ENCODE peak calls at places on chromosomes 5 and 9, in four cellular contexts. I is tibial nerve, M is K562, T is sigmoid colon. H is an unnamed sample. For H3K4me1, the result is how much of the 10 kb centered on the place peaks cover.

GRCh38 chr9:76996700-76997099 is 22.8 kb upstream of the FOXB2 start:
- DNase-seq in I (no peak), T (peak), M (peak), H (no peak)

GRCh38 chr9:35736201-35736633 is 3.8 kb downstream of the CREB3 start:
- DNase-seq in M (peak), I (peak), T (peak), H (no peak)

GRCh38 chr9:121048175-121048574 is 1.9 kb downstream of the C5 start:
- DNase-seq in M (no peak), T (no peak), I (no peak), H (no peak)

GRCh38 chr9:135500525-135501260 is at the start of gene MRPS2:
- DNase-seq in T (peak), I (peak), M (peak), H (peak)

GRCh38 chr9:128558431-128559310 is 6.3 kb downstream of the SPTAN1 start:
- DNase-seq in M (peak), I (peak), T (peak), H (peak)

GRCh38 chr9:76219555-76220151 is 174.6 kb downstream of the RFK start:
- DNase-seq in T (no peak), I (no peak), M (no peak), H (no peak)

GRCh38 chr5:124060413-124061095 is 548.6 kb downstream of the CSNK1G3 start:
- DNase-seq in M (no peak), T (no peak), I (no peak), H (no peak)

GRCh38 chr5:142013734-142014495 is 1.1 kb upstream of the GNPDA1 start:
- DNase-seq in I (peak), M (peak), T (peak), H (no peak)

GRCh38 chr5:178327931-178328711 is 95.5 kb upstream of the PHYKPL start:
- DNase-seq in I (no peak), M (no peak), T (no peak), H (no peak)

GRCh38 chr5:138065102-138065501 is 18.7 kb upstream of the WNT8A start:
- DNase-seq in M (peak), I (no peak), T (no peak), H (no peak)

GRCh38 chr5:867300-867699 is 16.5 kb upstream of the ZDHHC11 start:
- DNase-seq in I (no peak), T (no peak), M (no peak), H (no peak)

GRCh38 chr9:37693265-37693664 is 42.5 kb downstream of the FRMPD1 start:
- DNase-seq in T (no peak), I (no peak), M (no peak), H (no peak)

GRCh38 chr5:148684528-148684927 is 30.2 kb upstream of the HTR4 start:
- DNase-seq in M (no peak), T (no peak), I (no peak), H (no peak)

GRCh38 chr5:113166285-113166684 is 189.7 kb downstream of the DCP2 start:
- DNase-seq in I (no peak), M (no peak), T (no peak), H (no peak)

GRCh38 chr9:113675475-113675941 is 200.6 kb upstream of the ZNF618 start:
- DNase-seq in I (peak), T (peak), M (peak), H (peak)

GRCh38 chr9:71783120-71783523 is 14.8 kb upstream of the CEMIP2 start:
- DNase-seq in T (no peak), I (no peak), M (peak), H (no peak)

GRCh38 chr5:156479864-156480263 is 152.9 kb downstream of the SGCD start:
- DNase-seq in I (no peak), M (no peak), T (no peak), H (no peak)

GRCh38 chr9:136876476-136876875 is 9.8 kb upstream of the TRAF2 start:
- DNase-seq in M (no peak), I (no peak), T (no peak), H (no peak)

GRCh38 chr9:131667576-131667975 is 72.3 kb downstream of the RAPGEF1 start:
- DNase-seq in T (no peak), I (no peak), M (no peak), H (no peak)

GRCh38 chr5:65101706-65102105 is 333.0 kb downstream of the CWC27 start:
- DNase-seq in T (no peak), I (no peak), M (no peak), H (no peak)

GRCh38 chr5:136729901-136730355 is 364.6 kb upstream of the TRPC7 start:
- DNase-seq in M (peak), T (no peak), I (no peak), H (no peak)

GRCh38 chr5:61678966-61679365 is 346.9 kb downstream of the ZSWIM6 start:
- DNase-seq in I (no peak), M (no peak), T (no peak), H (no peak)

GRCh38 chr9:117662651-117663050 is 41.6 kb upstream of the TLR4 start:
- DNase-seq in M (no peak), I (no peak), T (no peak), H (no peak)

GRCh38 chr5:14574891-14575496 is 6.6 kb upstream of the OTULINL start:
- DNase-seq in M (no peak), I (peak), T (peak), H (no peak)

GRCh38 chr9:81292056-81292805 is 397.1 kb downstream of the TLE1 start:
- DNase-seq in I (no peak), M (no peak), T (no peak), H (no peak)

GRCh38 chr5:77832166-77832770 is 56.1 kb upstream of the TBCA start:
- DNase-seq in I (no peak), T (no peak), M (no peak), H (no peak)

GRCh38 chr5:74073257-74073656 is 447.3 kb downstream of the ARHGEF28 start:
- DNase-seq in M (no peak), T (no peak), I (no peak), H (no peak)

GRCh38 chr9:94672811-94673487 is 33.6 kb upstream of the FBP1 start:
- DNase-seq in I (no peak), T (no peak), M (no peak), H (no peak)

GRCh38 chr5:176678584-176678983 is 31.3 kb downstream of the TSPAN17 start:
- DNase-seq in T (no peak), I (no peak), M (no peak), H (no peak)

GRCh38 chr9:79470957-79471356 is 100.8 kb upstream of the TLE4 start:
- DNase-seq in T (no peak), M (no peak), I (no peak), H (no peak)

GRCh38 chr5:173582198-173583092 is 34.0 kb downstream of the BOD1 start:
- DNase-seq in M (no peak), T (no peak), I (no peak), H (no peak)

GRCh38 chr9:134592018-134592818 is 49.4 kb upstream of the COL5A1 start:
- DNase-seq in M (peak), I (peak), T (peak), H (no peak)

GRCh38 chr9:89951671-89952070 is 346.9 kb downstream of the GADD45G start:
- DNase-seq in M (no peak), T (no peak), I (no peak), H (no peak)

GRCh38 chr9:21576331-21577189 is 94.4 kb upstream of the IFNE start:
- DNase-seq in T (no peak), I (no peak), M (no peak), H (peak)

GRCh38 chr5:89128930-89129625 is 246.1 kb upstream of the MEF2C start:
- DNase-seq in I (no peak), T (no peak), M (peak), H (no peak)

GRCh38 chr5:5271606-5272321 is 131.6 kb downstream of the ADAMTS16 start:
- DNase-seq in I (no peak), T (no peak), M (no peak), H (no peak)

DNA sequence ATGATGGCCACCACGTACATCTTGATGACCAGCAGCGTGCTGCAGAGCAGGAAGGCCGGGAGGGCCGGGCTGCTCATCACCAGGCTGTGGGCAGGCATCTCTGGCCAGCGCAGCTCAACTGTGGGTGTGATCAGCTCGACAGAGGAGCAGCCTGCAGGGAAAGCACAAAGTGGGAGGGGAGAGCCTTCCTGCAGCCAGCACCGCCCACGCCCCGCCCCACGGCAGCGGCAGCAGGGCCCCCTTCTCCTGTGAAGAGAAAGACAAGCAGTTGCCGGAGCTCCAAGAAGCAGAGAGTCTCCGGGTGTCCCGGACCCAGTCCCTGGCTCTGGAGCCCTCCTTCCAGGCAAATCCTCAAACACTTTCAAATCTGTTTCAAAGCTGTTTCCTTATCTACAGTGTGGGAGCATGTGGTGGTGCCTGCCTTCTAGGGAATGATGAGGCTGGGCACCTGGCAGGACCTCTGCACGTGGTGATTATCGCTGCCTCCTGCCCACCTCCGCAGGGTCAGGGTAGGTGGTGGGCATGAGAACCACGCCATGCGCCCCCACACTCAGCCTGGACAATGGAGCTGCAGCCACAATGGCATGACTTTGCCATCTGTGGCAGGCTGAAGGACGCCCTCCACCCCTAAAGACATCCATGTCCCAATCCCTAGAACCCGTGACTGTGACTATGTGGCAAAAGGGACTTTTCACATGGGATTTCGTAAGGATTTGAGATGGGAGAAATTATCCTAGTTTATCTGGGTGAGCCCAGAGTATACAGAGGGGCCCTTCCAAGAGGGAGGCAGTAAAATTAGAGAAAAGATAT is at the start of gene PTGES:
- DNase-seq in M (peak), T (peak), I (peak), H (peak)
- TF ChIP-seq POLR2A in M (no peak), T (no peak), I (peak), H (no peak)

DNA sequence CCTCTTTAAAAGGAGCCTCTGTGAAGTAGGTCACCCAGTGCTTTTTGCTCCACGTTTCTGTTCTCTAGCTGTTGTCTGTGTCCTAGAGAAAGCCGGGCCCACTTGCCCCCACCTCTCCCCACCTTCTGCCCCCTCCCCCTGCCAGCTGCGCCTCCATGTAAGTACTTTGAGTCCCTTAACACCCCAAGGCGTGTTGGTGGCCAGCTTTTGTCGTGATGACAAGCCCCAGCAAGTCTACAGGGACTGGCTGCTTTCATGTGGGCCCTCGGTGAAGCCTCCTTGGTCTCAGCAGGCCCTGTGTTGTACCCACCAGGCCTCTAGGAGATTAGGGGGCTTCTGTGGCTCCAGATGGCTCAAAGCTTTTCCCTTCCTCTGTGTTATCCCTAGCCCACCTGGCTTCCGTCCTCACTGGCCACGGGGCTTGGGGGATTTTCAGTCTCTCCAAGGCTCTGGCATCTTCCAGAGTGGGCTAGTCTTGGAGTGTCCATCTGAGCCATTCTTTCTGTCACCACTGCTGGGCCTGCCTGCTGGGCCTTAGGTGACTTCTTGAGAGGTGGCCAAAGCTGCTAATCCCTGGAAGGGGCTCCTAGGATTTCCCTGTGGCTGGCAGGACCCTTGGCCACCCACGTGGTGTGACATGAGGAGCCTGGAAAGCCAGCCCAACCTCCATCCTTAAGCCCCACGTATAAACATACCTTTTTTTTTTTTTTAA is 1.2 kb upstream of the NDST1 start:
- DNase-seq in M (no peak), I (no peak), T (no peak), H (no peak)
- H3K4me1 ChIP-seq in M (under half), I (half or more), T (half or more), H (under half)

GRCh38 chr5:143594913-143595818 is 191.7 kb upstream of the NR3C1 start:
- DNase-seq in I (no peak), T (no peak), M (no peak), H (no peak)
- TF ChIP-seq EP300 in I (no peak), T (no peak), M (no peak), H (no peak)

GRCh38 chr9:123397975-123398374 is 42.0 kb downstream of the CRB2 start:
- DNase-seq in M (no peak), I (no peak), T (no peak), H (no peak)

GRCh38 chr9:123392802-123393201 is 36.8 kb downstream of the CRB2 start:
- DNase-seq in M (no peak), I (no peak), T (no peak), H (no peak)

GRCh38 chr9:123395276-123396006 is 39.4 kb downstream of the CRB2 start:
- DNase-seq in T (no peak), M (no peak), I (no peak), H (no peak)

GRCh38 chr9:123394291-123395235 is 38.6 kb downstream of the CRB2 start:
- DNase-seq in M (no peak), I (no peak), T (no peak), H (no peak)

GRCh38 chr9:123396007-123396511 is 40.1 kb downstream of the CRB2 start:
- DNase-seq in M (peak), T (no peak), I (no peak), H (no peak)
- TF ChIP-seq POLR2A in M (no peak), T (no peak), I (no peak), H (no peak)

DNA sequence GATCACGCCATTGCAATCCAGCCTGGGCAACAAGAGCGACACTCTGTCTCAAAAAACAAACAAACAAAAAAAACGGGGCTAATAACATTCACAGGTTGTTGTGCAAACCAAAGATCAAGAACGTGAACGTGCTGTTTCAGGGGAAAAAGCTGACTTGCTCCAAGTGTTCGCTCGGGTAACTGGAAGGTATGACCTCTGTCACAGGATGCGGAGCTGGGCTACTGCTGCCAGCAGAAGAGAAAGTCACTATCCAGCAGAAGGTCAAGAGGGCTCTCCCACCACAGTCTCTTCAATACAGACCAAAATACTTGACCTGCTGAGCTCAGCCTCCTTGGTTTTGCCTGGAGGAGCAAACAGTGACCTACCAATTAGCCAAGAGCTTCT is 59.7 kb downstream of the ABCA1 start:
- DNase-seq in T (no peak), M (no peak), I (no peak), H (no peak)
- H3K4me1 ChIP-seq in T (half or more), M (under half), I (under half), H (under half)

H was measured in ovary.